ENCODE peak calls at places on chromosomes 12 and 14, in six cellular contexts. W is neural crest cell; J is germinal center; K is NCI-H524 treated with DMSO at 0.1 percent for 48 hours; D is natural killer cell treated with Interleukin-12 subunit alpha and Interleukin-12 subunit beta and Interleukin-15 and Interleukin-18, amount 100 ng/mL, for 72 hours; H is HFFc6. R is an unnamed sample.

GRCh38 chr14:40308240-40308639 is 876.0 kb upstream of the FBXO33 start:
- DNase-seq in W (no peak), J (no peak), K (no peak), D (no peak), H (no peak), R (no peak)

GRCh38 chr14:100440207-100440631 is 117.1 kb downstream of the SLC25A47 start:
- DNase-seq in W (peak; percentile 27), J (peak; percentile 14), K (peak; percentile 52), D (no peak), H (no peak), R (peak; percentile 79)

GRCh38 chr14:93543766-93544165 is 113.0 kb downstream of the UNC79 start:
- DNase-seq in W (no peak), J (no peak), K (no peak), D (no peak), H (peak; percentile 33), R (peak; percentile 10)

GRCh38 chr14:58055497-58055896 is 96.5 kb downstream of the ARMH4 start:
- DNase-seq in W (no peak), J (no peak), K (no peak), D (no peak), H (no peak), R (no peak)

GRCh38 chr12:87809916-87810315 is 219.3 kb downstream of the C12orf50 start:
- DNase-seq in W (no peak), J (no peak), K (no peak), D (no peak), H (no peak), R (no peak)

GRCh38 chr14:30252800-30253425 is 306.0 kb upstream of the G2E3 start:
- DNase-seq in W (no peak), J (no peak), K (no peak), D (no peak), H (no peak), R (no peak)

GRCh38 chr12:77940566-77940965 is 109.9 kb downstream of the NAV3 start:
- DNase-seq in W (no peak), J (no peak), K (no peak), D (no peak), H (peak; percentile 28), R (peak; percentile 48)

GRCh38 chr12:47190271-47190750 is 110.6 kb upstream of the AMIGO2 start:
- DNase-seq in W (no peak), J (no peak), K (no peak), D (no peak), H (peak; percentile 45), R (no peak)

GRCh38 chr14:105882626-105883025 is 356.2 kb downstream of the TMEM121 start:
- DNase-seq in W (no peak), J (no peak), K (no peak), D (peak; percentile 38), H (no peak), R (no peak)

GRCh38 chr12:121190523-121191031 is 19.4 kb upstream of the P2RX4 start:
- DNase-seq in W (no peak), J (peak; percentile 29), K (no peak), D (no peak), H (peak; percentile 94), R (peak; percentile 55)

GRCh38 chr12:56315256-56315625 is 547 bp downstream of the CNPY2 start:
- DNase-seq in W (peak; percentile 47), J (no peak), K (no peak), D (no peak), H (no peak), R (no peak)

R was measured in H4.